ENCODE peak calls at places on chromosomes 16 and 17, in four cellular contexts. G is IMR-90, T is H9, M is foreskin fibroblast. Y is an unnamed sample.

GRCh38 chr17:41645371-41646063 is 21.1 kb upstream of the KRT17 start:
- DNase-seq in M (peak), T (no peak), G (peak), Y (no peak)

GRCh38 chr16:471353-472198 is 46.1 kb downstream of the RAB11FIP3 start:
- DNase-seq in G (peak), M (peak), T (peak), Y (peak)

GRCh38 chr16:81461756-81462155 is 17.1 kb downstream of the CMIP start:
- DNase-seq in G (no peak), T (no peak), M (no peak), Y (no peak)

GRCh38 chr17:9522074-9522473 is 53.5 kb downstream of the STX8 start:
- DNase-seq in T (no peak), G (peak), M (peak), Y (peak)

GRCh38 chr17:15180121-15180561 is 85.0 kb downstream of the PMP22 start:
- DNase-seq in M (no peak), G (no peak), T (peak), Y (no peak)

GRCh38 chr16:74825941-74826340 is 51.3 kb upstream of the FA2H start:
- DNase-seq in G (no peak), M (no peak), T (no peak), Y (no peak)

GRCh38 chr16:84582958-84583516 is 34.8 kb downstream of the COTL1 start:
- DNase-seq in G (peak), T (peak), M (peak), Y (no peak)

GRCh38 chr17:78412403-78412802 is 34.0 kb downstream of the PGS1 start:
- DNase-seq in T (no peak), G (peak), M (no peak), Y (no peak)

GRCh38 chr17:82492647-82493516 is 26.6 kb upstream of the FOXK2 start:
- DNase-seq in T (no peak), M (peak), G (peak), Y (no peak)

GRCh38 chr16:22692916-22693646 is 120.9 kb upstream of the HS3ST2 start:
- DNase-seq in T (no peak), M (peak), G (no peak), Y (no peak)

GRCh38 chr16:1039762-1040161 is 32.8 kb upstream of the SSTR5 start:
- DNase-seq in T (no peak), M (no peak), G (no peak), Y (no peak)

GRCh38 chr16:47849736-47850135 is 306.1 kb downstream of the ABCC12 start:
- DNase-seq in G (no peak), T (no peak), M (no peak), Y (no peak)

GRCh38 chr16:14095883-14096551 is 24.9 kb downstream of the MRTFB start:
- DNase-seq in M (no peak), T (no peak), G (peak), Y (no peak)

GRCh38 chr16:52141871-52142270 is 405.1 kb downstream of the TOX3 start:
- DNase-seq in T (no peak), G (no peak), M (no peak), Y (no peak)

GRCh38 chr17:55299890-55300289 is 35.1 kb downstream of the HLF start:
- DNase-seq in T (no peak), G (no peak), M (no peak), Y (no peak)

GRCh38 chr17:55601874-55602364 is 90.7 kb upstream of the SMIM36 start:
- DNase-seq in T (peak), G (peak), M (no peak), Y (peak)

GRCh38 chr17:51128089-51128488 is 7.4 kb upstream of the SPAG9 start:
- DNase-seq in M (no peak), G (no peak), T (peak), Y (no peak)

Y was measured in neuronal stem cell.